ENCODE peak calls at places on chromosomes 12 and 14, in four cellular contexts. D, W, H and O are unnamed samples. For H3K4me1, H3K9me3 and H3K27me3, the result is how much of the 10 kb centered on the place peaks cover.

GRCh38 chr12:65941388-65941787 is 117.1 kb downstream of the HMGA2 start:
- DNase-seq in W (no peak), D (no peak), H (no peak), O (no peak)

GRCh38 chr12:124716208-124717141 is 147.2 kb downstream of the SCARB1 start:
- DNase-seq in H (peak), W (no peak), D (peak), O (no peak)

GRCh38 chr14:103561381-103562134 is 899 bp downstream of the BAG5 start:
- DNase-seq in H (peak), W (peak), D (peak), O (peak)

GRCh38 chr14:96752594-96752993 is 44.6 kb upstream of the VRK1 start:
- DNase-seq in H (no peak), W (no peak), D (no peak), O (no peak)

GRCh38 chr12:3898751-3899150 is 25.6 kb upstream of the PARP11 start:
- DNase-seq in D (no peak), H (no peak), W (no peak), O (no peak)

GRCh38 chr14:81302613-81303012 is 81.9 kb upstream of the GTF2A1 start:
- DNase-seq in H (no peak), W (no peak), D (no peak), O (no peak)

GRCh38 chr14:58977366-58977765 is 211.1 kb upstream of the DAAM1 start:
- DNase-seq in D (no peak), H (no peak), W (no peak), O (no peak)

GRCh38 chr12:62689042-62689839 is 222.6 kb downstream of the MON2 start:
- DNase-seq in W (no peak), H (no peak), D (no peak), O (no peak)

GRCh38 chr12:50050410-50051280 is 6.8 kb upstream of the ASIC1 start:
- DNase-seq in D (peak), H (peak), W (peak), O (peak)

GRCh38 chr14:24313912-24314311 is 2.6 kb downstream of the LTB4R start:
- DNase-seq in W (no peak), H (peak), D (no peak), O (no peak)
- H3K4me1 ChIP-seq in W (under half), H (half or more), D (half or more), O (under half)

DNA sequence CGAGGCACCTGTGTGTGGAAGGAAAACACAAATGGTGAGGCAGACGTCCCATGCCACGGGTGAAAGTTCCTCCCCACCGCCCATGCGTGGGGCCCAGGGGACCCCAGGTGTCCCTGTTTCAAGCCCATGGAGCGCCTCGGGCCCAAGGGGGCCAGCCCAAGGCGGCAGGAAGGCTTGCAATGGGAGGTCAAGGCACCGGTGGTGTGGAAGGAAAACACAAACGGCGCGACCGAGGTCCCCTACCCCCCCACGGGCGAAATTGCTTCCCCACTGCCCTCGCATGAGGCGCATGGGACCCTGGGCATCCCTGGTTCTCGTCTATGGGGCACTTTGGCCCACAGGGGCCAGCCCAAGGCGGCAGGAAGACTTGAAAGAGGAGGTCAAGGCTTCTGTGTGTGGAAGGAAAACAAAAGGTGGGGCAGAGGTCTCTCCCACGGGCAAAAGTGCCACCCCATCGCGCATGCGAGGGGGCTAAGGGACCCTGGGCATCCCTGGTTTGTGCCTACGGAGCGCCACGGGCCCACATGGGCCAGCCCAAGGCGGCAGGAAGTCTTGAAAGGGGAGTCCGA is 379.4 kb downstream of the ALG10 start:
- DNase-seq in W (peak), D (peak), H (peak), O (peak)
- H3K9me3 ChIP-seq in W (under half), D (half or more), H (under half), O (under half)

DNA sequence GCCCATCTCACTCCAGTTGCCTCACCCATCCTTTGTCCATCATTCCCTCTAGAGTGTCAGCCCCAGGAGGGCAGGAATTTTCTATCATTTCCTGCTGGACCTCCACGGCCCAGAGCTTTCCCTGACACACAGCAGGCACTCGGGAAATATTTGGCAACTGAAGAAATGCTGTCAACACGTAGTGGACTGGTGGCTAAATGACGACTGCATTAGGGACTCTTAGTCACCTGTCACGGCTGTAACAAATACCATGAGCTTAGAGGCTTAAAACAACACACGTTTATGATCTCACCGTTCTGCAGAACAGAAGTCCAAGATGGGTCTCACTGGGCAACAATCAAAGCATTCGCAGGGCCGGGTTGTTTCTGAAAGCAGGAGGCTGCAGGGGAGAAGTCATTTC is 91.3 kb downstream of the PHETA1 start:
- DNase-seq in W (no peak), D (no peak), H (no peak), O (no peak)
- H3K27me3 ChIP-seq in W (under half), D (under half), H (under half), O (under half)

DNA sequence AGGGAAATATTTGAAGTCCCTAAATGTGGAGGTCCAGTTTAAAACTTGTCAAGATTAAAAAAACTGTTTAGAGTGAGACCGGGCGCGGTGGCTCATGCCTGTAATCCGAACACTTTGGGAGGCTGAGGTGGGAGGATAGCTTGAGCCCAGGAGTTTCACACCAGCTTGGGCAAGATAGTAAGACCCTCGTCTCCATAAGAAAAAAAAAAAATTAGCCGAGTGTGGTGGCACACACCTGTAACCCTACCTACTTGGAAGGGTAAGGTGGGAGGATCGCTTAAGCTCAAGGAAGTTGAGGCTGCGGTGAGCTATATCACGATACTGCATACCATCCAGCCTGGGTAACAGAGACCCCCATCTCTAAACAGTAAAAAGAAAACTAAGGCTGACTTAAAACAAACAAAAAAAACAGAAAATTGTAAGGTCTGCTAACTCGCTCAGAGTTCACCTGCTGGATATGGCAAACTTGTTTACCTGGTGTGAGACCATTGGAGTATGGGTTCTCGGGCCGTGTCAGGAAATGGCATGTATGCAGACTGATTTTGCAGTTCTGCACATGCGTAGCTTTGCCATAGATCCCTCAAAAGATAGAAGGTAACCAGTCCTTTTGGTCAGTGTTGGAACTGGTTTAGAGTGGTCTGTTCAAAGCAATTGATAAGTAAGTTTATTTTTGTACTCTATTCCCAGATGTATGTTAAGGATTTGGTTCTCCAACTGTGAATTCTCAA is 2.1 kb downstream of the RNF10 start:
- DNase-seq in D (no peak), H (no peak), W (no peak), O (no peak)
- H3K4me1 ChIP-seq in D (under half), H (half or more), W (under half), O (under half)

GRCh38 chr14:20179218-20179617 is 11.5 kb upstream of the OR11G2 start:
- DNase-seq in H (peak), W (no peak), D (no peak), O (peak)
- H3K9me3 ChIP-seq in H (under half), W (under half), D (under half), O (under half)